ENCODE peak calls at places on chromosomes 16 and 17, in nine cellular contexts. W is CD4-positive, alpha-beta memory T cell; R is thoracic aorta; H is GM23248; O is esophagus squamous epithelium; F is heart left ventricle; A is H9; S is IMR-90; C is aorta. J is an unnamed sample. For H3K4me1, the result is how much of the 10 kb centered on the place peaks cover.

GRCh38 chr17:59435238-59435637 is 103.8 kb downstream of the YPEL2 start:
- DNase-seq in F (no peak), A (no peak), C (no peak), H (peak), O (no peak), S (peak), R (no peak), W (no peak), J (no peak)

GRCh38 chr17:9299695-9300094 is 275.9 kb downstream of the STX8 start:
- DNase-seq in F (no peak), O (no peak), H (no peak), C (no peak), A (no peak), S (no peak), R (no peak), W (no peak), J (no peak)

GRCh38 chr17:73863761-73864535 is 219.7 kb upstream of the SDK2 start:
- DNase-seq in H (no peak), R (no peak), W (no peak), A (no peak), F (no peak), O (no peak), S (no peak), C (no peak), J (no peak)

GRCh38 chr16:22614271-22614947 is 103.7 kb downstream of the NPIPB5 start:
- DNase-seq in W (no peak), H (no peak), A (no peak), S (no peak), C (no peak), F (no peak), R (no peak), O (no peak), J (no peak)

GRCh38 chr17:50238594-50239287 is 35.5 kb upstream of the TMEM92 start:
- DNase-seq in H (peak), S (peak), W (no peak), F (no peak), R (no peak), O (no peak), C (no peak), A (no peak), J (no peak)

GRCh38 chr17:42304187-42305030 is 16.1 kb downstream of the STAT5A start:
- DNase-seq in S (no peak), O (no peak), A (no peak), W (no peak), R (no peak), C (no peak), H (no peak), F (no peak), J (no peak)

GRCh38 chr17:59617141-59617757 is 2.4 kb upstream of the CLTC start:
- DNase-seq in S (no peak), F (no peak), A (no peak), W (no peak), O (no peak), H (no peak), R (no peak), C (no peak), J (no peak)

GRCh38 chr17:61594294-61594825 is 3.3 kb upstream of the NACA2 start:
- DNase-seq in A (no peak), R (no peak), H (peak), O (no peak), C (no peak), S (no peak), W (no peak), F (no peak), J (no peak)

GRCh38 chr17:19270951-19271611 is 33.9 kb downstream of the EPN2 start:
- DNase-seq in C (no peak), O (no peak), A (no peak), W (no peak), R (no peak), S (no peak), H (no peak), F (peak), J (no peak)

GRCh38 chr16:4991754-4992153 is 33.6 kb downstream of the SEC14L5 start:
- DNase-seq in H (no peak), C (peak), A (no peak), R (no peak), W (no peak), S (no peak), O (no peak), F (no peak), J (peak)

GRCh38 chr17:79562117-79562805 is 48.6 kb downstream of the RBFOX3 start:
- DNase-seq in R (no peak), O (no peak), H (no peak), C (no peak), W (no peak), F (no peak), S (no peak), A (no peak), J (peak)

GRCh38 chr17:50946223-50946890 is 80.2 kb upstream of the TOB1 start:
- DNase-seq in R (no peak), H (no peak), C (peak), S (no peak), F (no peak), W (no peak), A (peak), O (no peak), J (no peak)

GRCh38 chr17:20988001-20988641 is 54.7 kb downstream of the USP22 start:
- DNase-seq in H (no peak), F (no peak), O (no peak), W (no peak), A (peak), C (no peak), R (no peak), S (no peak), J (peak)

GRCh38 chr17:28533091-28533670 is 19.2 kb downstream of the UNC119 start:
- DNase-seq in F (no peak), A (no peak), W (no peak), H (peak), C (no peak), O (no peak), R (no peak), S (no peak), J (no peak)

GRCh38 chr17:82407255-82407654 is 10.9 kb upstream of the HEXD start:
- DNase-seq in H (no peak), F (peak), R (no peak), O (no peak), A (no peak), S (peak), C (no peak), W (no peak), J (no peak)

GRCh38 chr16:15907863-15908478 is 19.6 kb upstream of the CEP20 start:
- DNase-seq in R (no peak), H (peak), W (no peak), O (no peak), F (no peak), C (no peak), S (peak), A (peak), J (no peak)

GRCh38 chr17:12680993-12681392 is 15.3 kb downstream of the MYOCD start:
- DNase-seq in R (no peak), C (no peak), H (no peak), A (no peak), F (no peak), W (no peak), O (no peak), S (no peak), J (no peak)

GRCh38 chr17:12683299-12683698 is 17.6 kb downstream of the MYOCD start:
- DNase-seq in O (no peak), W (no peak), A (no peak), S (no peak), C (no peak), F (no peak), R (no peak), H (no peak), J (no peak)

DNA sequence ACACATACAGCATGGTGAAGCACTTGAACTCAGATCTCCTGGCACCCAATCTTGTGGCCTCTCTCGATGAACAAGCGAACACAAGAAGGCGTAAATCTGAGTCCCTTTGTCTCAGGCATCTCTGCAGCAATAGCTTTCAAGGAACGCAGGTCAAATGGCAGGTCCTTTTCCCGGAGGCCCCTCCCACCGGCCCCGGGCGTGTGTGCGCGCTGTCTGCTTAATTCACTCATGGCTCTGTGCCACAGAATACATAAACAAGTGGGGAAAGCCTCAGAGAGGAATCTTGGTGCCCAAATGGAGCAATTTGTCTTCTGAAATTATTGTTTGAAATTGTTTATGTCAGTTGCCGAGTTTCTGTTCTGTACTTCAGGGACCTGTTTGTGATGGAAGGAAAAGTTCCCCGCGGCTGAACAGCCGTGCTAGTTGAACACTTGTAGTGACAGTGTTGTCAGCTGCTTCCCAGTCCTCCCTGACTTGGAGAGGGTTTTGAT is 14.8 kb downstream of the MYOCD start:
- DNase-seq in S (peak), O (no peak), C (no peak), H (no peak), A (no peak), W (no peak), R (no peak), F (no peak), J (no peak)
- H3K27ac ChIP-seq in S (no peak), O (peak), C (peak), H (no peak), A (no peak), W (no peak), R (peak), F (peak), J (no peak)

DNA sequence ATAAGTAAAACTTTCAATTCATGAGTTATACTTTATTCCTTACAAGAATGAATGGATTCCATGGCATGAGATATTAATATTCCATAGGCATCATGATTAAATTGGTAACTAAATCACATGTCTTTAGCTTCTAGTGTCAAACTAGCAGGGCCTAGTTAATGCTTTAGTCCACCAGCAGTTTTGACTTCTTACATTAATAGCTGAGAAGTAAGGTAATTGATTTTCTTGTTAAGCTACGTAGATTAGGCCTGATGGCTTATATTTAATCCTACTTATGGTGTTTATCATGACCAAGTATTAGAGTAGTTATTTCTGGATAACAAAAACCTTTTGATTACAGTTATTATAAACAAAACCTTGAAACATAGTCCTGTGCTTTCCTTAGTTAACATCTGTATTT is 184.4 kb downstream of the TANC2 start:
- DNase-seq in O (no peak), R (no peak), S (no peak), C (no peak), W (no peak), F (no peak), A (no peak), H (no peak), J (no peak)
- H3K4me1 ChIP-seq in O (under half), R (under half), S (under half), C (under half), W (under half), F (under half), A (under half), H (under half), J (under half)

DNA sequence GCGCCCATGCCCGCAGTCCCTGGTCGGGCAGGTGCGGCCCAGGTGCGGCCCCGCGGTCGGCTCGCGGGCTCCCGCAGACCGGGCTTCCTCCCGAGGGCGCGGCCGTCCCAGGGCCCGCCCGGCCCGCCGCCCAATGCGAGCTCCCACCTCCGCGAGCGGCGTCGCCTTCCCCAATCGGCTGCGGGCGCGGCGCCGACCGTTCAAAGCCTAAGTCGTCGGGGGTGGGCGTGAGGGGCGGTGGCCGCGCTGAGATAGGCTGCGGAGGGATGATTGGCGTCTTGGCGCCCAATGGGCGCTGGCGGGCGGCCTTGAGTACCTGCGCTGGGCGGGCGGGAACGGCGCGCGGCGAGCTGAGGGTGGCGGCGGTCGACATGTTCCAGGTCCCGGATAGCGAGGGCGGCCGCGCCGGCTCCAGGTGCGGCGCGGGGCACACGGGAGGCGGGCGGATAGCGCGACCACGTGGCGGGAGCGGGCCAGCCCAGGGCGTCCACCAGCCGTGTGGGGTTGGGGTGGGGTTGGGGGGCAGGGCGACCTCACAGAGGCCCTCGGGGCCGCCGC is at the start of gene JPT2:
- DNase-seq in S (peak), O (peak), R (peak), A (peak), W (peak), F (peak), H (peak), C (peak), J (peak)
- H3K27ac ChIP-seq in S (peak), O (peak), R (peak), A (no peak), W (peak), F (peak), H (peak), C (no peak), J (peak)

GRCh38 chr17:46121841-46122485 is 71.3 kb downstream of the KANSL1 start:
- DNase-seq in R (no peak), H (no peak), F (no peak), S (no peak), C (no peak), W (no peak), O (no peak), A (no peak), J (no peak)
- H3K4me1 ChIP-seq in R (half or more), H (under half), F (under half), S (under half), C (under half), W (half or more), O (under half), A (under half), J (under half)

GRCh38 chr16:35141303-35141702 is 1681.9 kb downstream of the TP53TG3F start:
- DNase-seq in R (no peak), O (no peak), H (no peak), C (no peak), W (no peak), F (no peak), S (no peak), A (no peak), J (peak)
- H3K27ac ChIP-seq in R (no peak), O (no peak), H (no peak), C (no peak), W (no peak), F (no peak), S (no peak), A (no peak), J (no peak)

GRCh38 chr16:50539822-50540710 is 8.1 kb upstream of the NKD1 start:
- DNase-seq in H (no peak), R (no peak), F (no peak), O (no peak), S (no peak), A (peak), W (no peak), C (no peak), J (no peak)

GRCh38 chr16:50540711-50541007 is 7.5 kb upstream of the NKD1 start:
- DNase-seq in A (no peak), R (no peak), C (no peak), S (no peak), F (no peak), O (no peak), W (no peak), H (no peak), J (no peak)

GRCh38 chr16:50539053-50539615 is 9.1 kb upstream of the NKD1 start:
- DNase-seq in W (no peak), C (no peak), A (no peak), H (no peak), F (no peak), R (no peak), S (no peak), O (no peak), J (no peak)

GRCh38 chr16:50537533-50538290 is 10.5 kb upstream of the NKD1 start:
- DNase-seq in C (no peak), H (no peak), W (no peak), A (peak), S (no peak), R (no peak), F (no peak), O (no peak), J (no peak)

DNA sequence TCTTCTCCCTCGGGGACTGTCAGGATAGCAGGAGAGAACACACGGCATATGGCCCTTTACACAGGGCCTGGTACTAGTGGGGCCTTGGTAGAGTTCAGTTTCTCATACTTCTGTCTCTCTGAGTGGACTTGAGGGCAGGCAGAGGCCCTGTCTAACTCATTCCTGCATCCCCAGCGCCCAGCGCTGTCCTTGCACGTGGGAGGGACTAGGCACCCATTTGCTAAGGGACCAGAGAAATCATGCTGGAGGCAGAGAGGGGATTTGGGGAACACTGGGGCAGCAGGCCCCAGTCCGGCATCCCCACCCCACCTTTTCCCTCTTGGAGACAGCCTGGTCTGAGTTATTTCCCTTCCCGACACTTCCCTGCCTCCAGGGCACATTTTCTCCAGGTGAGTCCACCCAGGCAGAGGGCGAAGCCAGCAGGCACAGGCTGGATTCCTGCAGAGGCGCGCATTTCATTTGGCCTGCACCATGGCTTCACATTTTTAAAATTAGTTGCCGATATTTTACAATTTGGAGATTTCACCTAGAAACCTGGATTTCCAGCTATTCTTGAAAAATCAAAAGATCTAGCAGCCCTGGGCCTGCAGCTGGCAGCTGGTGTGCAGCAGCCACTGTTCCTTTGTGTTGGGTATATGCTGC is 9.7 kb upstream of the NKD1 start:
- DNase-seq in F (no peak), O (no peak), A (peak), S (no peak), C (no peak), W (no peak), R (no peak), H (no peak), J (no peak)
- H3K4me1 ChIP-seq in F (under half), O (under half), A (under half), S (under half), C (under half), W (under half), R (under half), H (under half), J (under half)

GRCh38 chr17:17754719-17755686 is 73.7 kb downstream of the RAI1 start:
- DNase-seq in R (no peak), H (no peak), W (no peak), C (no peak), S (no peak), F (peak), O (no peak), A (no peak), J (peak)
- H3K27ac ChIP-seq in R (no peak), H (no peak), W (no peak), C (no peak), S (no peak), F (peak), O (no peak), A (no peak), J (peak)

J was measured in upper lobe of right lung.